ENCODE peak calls at places on chromosomes 7 and 10, in seven cellular contexts. A is K562; Z is A549; B is effector memory CD4-positive, alpha-beta T cell; L is PC-3; Q is H1; J is esophagus squamous epithelium. I is an unnamed sample. For H3K4me1, the result is how much of the 10 kb centered on the place peaks cover.

GRCh38 chr7:112452102-112452888 is 2.0 kb downstream of the IFRD1 start:
- DNase-seq in A (peak), Z (peak), B (no peak), L (peak), Q (peak), J (no peak), I (peak)

GRCh38 chr10:119724630-119725549 is 960 bp upstream of the INPP5F start:
- DNase-seq in A (peak), Z (no peak), B (no peak), L (no peak), Q (peak), J (no peak), I (peak)

GRCh38 chr10:21195149-21195731 is 298.1 kb upstream of the NEBL start:
- DNase-seq in A (no peak), Z (peak), B (no peak), L (peak), Q (no peak), J (no peak), I (no peak)

GRCh38 chr7:119341822-119342221 is 931.2 kb upstream of the KCND2 start:
- DNase-seq in A (no peak), Z (no peak), B (no peak), L (no peak), Q (no peak), J (no peak), I (no peak)

GRCh38 chr7:31251441-31251840 is 89.1 kb downstream of the NEUROD6 start:
- DNase-seq in A (no peak), Z (no peak), B (no peak), L (peak), Q (no peak), J (no peak), I (no peak)

GRCh38 chr10:72611783-72612182 is 14.1 kb downstream of the MICU1 start:
- DNase-seq in A (peak), Z (no peak), B (no peak), L (no peak), Q (no peak), J (no peak), I (peak)

GRCh38 chr10:128324058-128324457 is 197.8 kb upstream of the MKI67 start:
- DNase-seq in A (peak), Z (no peak), B (no peak), L (no peak), Q (peak), J (no peak), I (no peak)

GRCh38 chr7:98802781-98803110 is 67.1 kb downstream of the TMEM130 start:
- DNase-seq in A (no peak), Z (no peak), B (no peak), L (no peak), Q (no peak), J (no peak), I (no peak)

GRCh38 chr7:68697821-68698280 is 900.4 kb upstream of the AUTS2 start:
- DNase-seq in A (no peak), Z (no peak), B (no peak), L (no peak), Q (no peak), J (no peak), I (no peak)

GRCh38 chr10:126500866-126501265 is 112.6 kb upstream of the ADAM12 start:
- DNase-seq in A (no peak), Z (no peak), B (no peak), L (no peak), Q (no peak), J (no peak), I (no peak)

GRCh38 chr10:120455004-120455403 is 2.0 kb upstream of the PLPP4 start:
- DNase-seq in A (no peak), Z (no peak), B (no peak), L (no peak), Q (no peak), J (no peak), I (no peak)

GRCh38 chr10:35089641-35090161 is 440 bp downstream of the CUL2 start:
- DNase-seq in A (peak), Z (peak), B (no peak), L (peak), Q (no peak), J (no peak), I (no peak)

GRCh38 chr10:51918921-51919325 is 219.5 kb upstream of the CSTF2T start:
- DNase-seq in A (no peak), Z (no peak), B (no peak), L (no peak), Q (no peak), J (no peak), I (no peak)

GRCh38 chr7:119756687-119757086 is 516.3 kb upstream of the KCND2 start:
- DNase-seq in A (no peak), Z (no peak), B (no peak), L (no peak), Q (no peak), J (no peak), I (no peak)

GRCh38 chr7:101118856-101119255 is 8.0 kb upstream of the SERPINE1 start:
- DNase-seq in A (no peak), Z (no peak), B (no peak), L (no peak), Q (no peak), J (no peak), I (no peak)
- H3K27ac ChIP-seq in A (no peak), Z (peak), B (no peak), L (no peak), Q (no peak), J (no peak), I (no peak)

GRCh38 chr10:125157473-125157865 is 2.9 kb downstream of the CTBP2 start:
- DNase-seq in A (no peak), Z (no peak), B (no peak), L (no peak), Q (peak), J (no peak), I (no peak)
- H3K4me1 ChIP-seq in A (under half), Z (half or more), B (under half), L (half or more), Q (under half), J (half or more), I (under half)

GRCh38 chr7:36366005-36366583 is 23.6 kb upstream of the ANLN start:
- DNase-seq in A (no peak), Z (no peak), B (no peak), L (no peak), Q (no peak), J (no peak), I (no peak)
- H3K27ac ChIP-seq in A (no peak), Z (peak), B (no peak), L (no peak), Q (no peak), J (no peak), I (no peak)

DNA sequence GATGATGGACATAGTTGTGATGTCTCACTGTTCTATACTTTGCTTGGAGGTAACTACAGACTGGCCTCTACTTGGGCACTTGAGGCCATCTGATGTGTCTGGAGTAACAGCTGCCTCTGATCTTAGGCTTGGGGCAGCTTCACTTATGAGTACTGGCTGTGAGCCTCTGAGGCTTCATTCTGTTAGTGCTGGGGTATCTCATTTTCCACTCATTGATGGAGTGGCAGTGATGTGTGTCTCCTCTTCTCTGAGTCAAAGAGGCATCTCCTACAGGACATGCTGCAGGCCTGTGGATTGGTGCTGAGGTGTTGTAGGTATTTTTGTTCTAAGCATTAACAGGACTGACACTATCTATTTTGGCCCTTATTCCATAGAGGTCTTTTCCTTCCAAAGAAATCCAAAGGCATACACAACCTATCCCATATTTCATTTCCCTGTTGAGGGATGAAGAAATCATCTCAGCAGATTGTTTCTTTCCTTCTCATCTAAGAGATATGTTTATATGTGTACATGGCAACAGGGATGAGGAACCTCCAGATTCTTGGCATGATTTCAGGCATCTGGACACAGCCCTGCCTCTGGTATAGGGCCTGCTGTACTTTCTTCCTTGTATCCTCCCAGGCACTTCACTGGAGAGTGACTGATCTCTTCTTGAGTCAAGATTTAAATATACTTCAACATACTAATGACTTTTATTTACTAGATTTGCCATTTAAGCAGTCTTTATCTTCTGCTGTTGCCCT is 65.7 kb upstream of the NOBOX start:
- DNase-seq in A (no peak), Z (no peak), B (no peak), L (no peak), Q (no peak), J (no peak), I (no peak)
- H3K4me1 ChIP-seq in A (under half), Z (under half), B (under half), L (under half), Q (under half), J (under half), I (under half)

DNA sequence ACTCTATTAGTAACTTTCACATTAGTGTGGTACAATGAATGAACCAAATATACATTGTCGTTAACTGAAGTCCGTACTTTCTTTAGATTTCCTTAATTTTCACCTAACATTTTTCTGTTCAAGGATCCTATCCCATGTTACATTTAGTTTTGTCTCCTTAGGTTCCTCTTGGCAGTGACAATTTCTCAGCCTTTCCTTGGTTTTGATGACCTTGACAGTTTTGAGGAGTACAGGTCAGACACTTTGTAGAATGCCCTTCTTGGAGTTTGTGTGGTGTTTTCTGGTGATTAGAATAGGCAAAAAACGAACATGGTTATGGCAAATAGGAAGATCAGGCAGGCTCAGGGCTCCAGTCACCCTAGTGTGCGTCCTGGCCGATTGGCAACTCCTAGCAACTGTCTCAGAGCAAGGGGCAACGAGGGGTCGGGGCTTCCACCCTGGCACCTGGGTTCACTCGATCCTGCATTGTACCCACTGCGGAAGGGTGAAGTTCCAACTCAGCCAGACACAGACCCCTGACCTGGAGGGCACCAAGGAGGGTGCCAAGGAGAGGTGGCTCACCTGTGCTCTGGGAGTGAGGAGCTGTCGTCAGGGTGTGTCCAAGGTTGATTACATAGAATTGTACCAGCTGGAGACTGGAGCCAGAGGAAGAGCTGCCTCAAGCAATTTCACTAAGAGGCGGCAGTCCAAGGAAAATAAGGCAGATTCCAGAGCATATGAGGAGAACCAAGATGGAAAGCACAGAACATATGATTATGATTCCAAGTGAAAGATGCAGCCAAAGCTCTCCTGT is 37.4 kb downstream of the PAPSS2 start:
- DNase-seq in A (no peak), Z (no peak), B (no peak), L (no peak), Q (no peak), J (no peak), I (no peak)
- H3K27ac ChIP-seq in A (no peak), Z (no peak), B (no peak), L (no peak), Q (no peak), J (no peak), I (no peak)

GRCh38 chr10:80493482-80494021 is 39.4 kb downstream of the TSPAN14 start:
- DNase-seq in A (peak), Z (no peak), B (no peak), L (no peak), Q (no peak), J (no peak), I (no peak)

GRCh38 chr10:80489371-80490112 is 35.4 kb downstream of the TSPAN14 start:
- DNase-seq in A (no peak), Z (no peak), B (no peak), L (no peak), Q (no peak), J (no peak), I (no peak)

GRCh38 chr10:80492875-80493413 is 38.8 kb downstream of the TSPAN14 start:
- DNase-seq in A (no peak), Z (no peak), B (no peak), L (no peak), Q (no peak), J (no peak), I (no peak)

GRCh38 chr10:80488539-80489066 is 34.5 kb downstream of the TSPAN14 start:
- DNase-seq in A (no peak), Z (no peak), B (no peak), L (no peak), Q (no peak), J (no peak), I (no peak)

GRCh38 chr10:80491251-80492102 is 37.4 kb downstream of the TSPAN14 start:
- DNase-seq in A (no peak), Z (no peak), B (no peak), L (no peak), Q (no peak), J (no peak), I (no peak)
- H3K4me1 ChIP-seq in A (under half), Z (half or more), B (half or more), L (under half), Q (under half), J (half or more), I (under half)

DNA sequence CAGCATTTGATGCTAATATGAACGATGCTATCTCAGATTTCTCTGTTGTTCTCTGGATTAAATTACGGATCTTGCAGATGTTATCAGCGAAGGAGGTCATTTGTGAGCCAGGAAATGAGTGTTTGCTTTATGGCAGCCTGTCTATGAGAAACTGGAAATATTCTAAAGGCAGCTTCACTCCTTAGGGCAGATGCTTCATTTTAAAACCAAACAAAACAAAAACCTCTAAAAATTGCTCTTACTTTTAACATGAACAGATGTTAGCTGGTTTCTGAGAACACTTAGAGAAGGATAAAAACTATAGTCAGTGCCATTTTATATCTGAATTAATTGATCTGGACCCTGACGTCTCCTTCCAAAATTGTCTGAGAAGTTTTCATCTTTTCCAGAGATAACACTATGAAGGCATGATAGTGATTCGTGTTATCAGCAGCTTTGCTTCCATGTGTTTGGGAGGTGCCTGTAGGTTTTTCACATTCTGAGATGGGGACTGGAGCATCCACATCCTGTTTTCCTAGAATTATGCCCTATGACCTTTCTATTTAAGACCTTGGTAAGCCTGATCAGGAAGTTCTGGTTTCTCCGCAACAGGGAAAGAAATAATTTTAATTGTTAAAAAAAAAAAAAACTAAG is 53.1 kb downstream of the CPED1 start:
- DNase-seq in A (peak), Z (no peak), B (no peak), L (peak), Q (no peak), J (no peak), I (no peak)
- H3K27ac ChIP-seq in A (peak), Z (no peak), B (no peak), L (peak), Q (no peak), J (peak), I (no peak)

DNA sequence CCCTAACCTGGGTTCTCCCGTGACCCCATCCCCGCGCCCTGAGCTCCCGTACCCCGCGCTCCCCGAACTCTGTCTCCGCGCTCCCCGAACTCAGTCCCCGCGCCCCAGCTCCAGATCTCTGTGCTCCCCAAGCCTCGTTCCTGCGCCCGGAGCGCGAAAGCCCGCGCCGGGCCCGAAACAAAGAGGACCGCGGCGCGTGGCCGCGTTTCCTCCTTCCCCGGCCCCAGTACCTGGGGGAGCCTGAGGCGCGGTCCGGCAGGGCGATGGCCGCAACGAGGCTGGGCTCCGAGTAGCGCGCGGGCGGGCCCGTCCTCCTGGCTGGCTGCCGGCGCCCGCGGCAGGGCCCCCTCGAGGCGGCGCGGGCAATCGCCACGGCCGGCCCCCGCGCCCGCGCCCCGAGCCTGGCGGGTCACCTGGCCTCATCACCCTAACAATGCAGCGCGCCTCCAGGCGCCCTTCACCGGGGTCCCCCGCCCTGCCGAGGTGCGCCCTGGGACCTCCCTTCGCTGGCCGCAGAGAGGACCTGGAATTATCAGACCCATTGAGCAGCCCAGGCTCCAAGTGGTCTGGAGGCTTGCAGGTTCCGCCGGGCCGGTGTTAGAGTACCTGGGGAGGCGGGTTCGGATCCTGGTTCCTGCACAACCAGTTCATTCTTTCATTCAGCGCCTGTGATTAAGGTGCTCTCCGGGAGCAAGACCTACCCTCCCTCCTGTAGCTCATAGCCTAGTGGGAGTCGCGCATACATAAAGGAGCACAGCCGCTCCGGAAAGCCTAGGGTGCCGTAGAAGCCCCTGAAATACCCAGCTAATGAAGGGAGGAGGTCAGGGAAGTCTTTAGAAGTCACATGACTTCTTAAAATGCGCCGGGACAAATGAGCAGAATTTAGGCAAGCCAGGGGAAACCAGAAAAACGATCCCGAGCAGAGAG is at the start of gene TNS3:
- DNase-seq in A (no peak), Z (no peak), B (no peak), L (peak), Q (peak), J (no peak), I (peak)
- H3K4me1 ChIP-seq in A (under half), Z (half or more), B (under half), L (half or more), Q (under half), J (half or more), I (under half)

DNA sequence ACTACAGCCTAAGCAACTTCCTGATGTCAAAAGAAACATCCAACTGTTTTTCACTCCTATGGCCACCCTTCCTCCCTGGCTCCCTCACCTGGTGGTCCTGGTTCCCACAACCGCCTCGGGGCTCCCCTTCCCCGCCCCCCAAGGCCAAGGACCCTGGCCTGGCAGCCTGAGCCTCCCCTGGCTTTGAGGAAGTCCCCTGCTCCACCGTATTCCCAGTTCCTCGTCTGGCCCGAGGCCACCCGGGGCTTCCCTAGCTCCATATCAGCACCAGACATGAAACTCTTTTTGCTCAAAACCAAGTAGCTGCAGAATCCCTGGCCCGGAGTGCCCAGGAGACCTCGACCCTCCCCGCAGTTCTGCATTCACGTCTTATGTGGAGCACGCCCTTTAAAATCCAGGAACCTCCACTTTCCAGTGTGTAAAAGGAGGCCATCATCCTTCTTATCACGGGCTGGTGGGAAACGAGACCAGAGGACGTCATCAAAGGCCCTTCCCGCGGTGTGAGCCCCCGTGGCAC is 82.9 kb downstream of the PRKAG2 start:
- DNase-seq in A (no peak), Z (no peak), B (no peak), L (no peak), Q (no peak), J (no peak), I (no peak)
- H3K27ac ChIP-seq in A (no peak), Z (no peak), B (no peak), L (no peak), Q (no peak), J (peak), I (peak)